ENCODE peak calls at places on chromosome 10, in seven cellular contexts. N, T, D, Y, F, H and Z are unnamed samples.

GRCh38 chr10:110457851-110458582 is 39.7 kb upstream of the DUSP5 start:
- DNase-seq in D (no peak), N (no peak), F (no peak), T (no peak), Y (no peak), H (no peak), Z (no peak)

GRCh38 chr10:117537904-117538524 is 4.5 kb upstream of the EMX2 start:
- DNase-seq in D (no peak), N (no peak), Y (peak), T (no peak), H (no peak), F (no peak), Z (no peak)

GRCh38 chr10:86650151-86650550 is 4.2 kb upstream of the OPN4 start:
- DNase-seq in D (no peak), H (no peak), T (no peak), Y (no peak), N (no peak), F (no peak), Z (no peak)

GRCh38 chr10:62880162-62880561 is 64.0 kb upstream of the EGR2 start:
- DNase-seq in Y (no peak), H (no peak), F (no peak), T (no peak), D (no peak), N (no peak), Z (no peak)

GRCh38 chr10:76113952-76114351 is 682.5 kb downstream of the LRMDA start:
- DNase-seq in H (peak), N (peak), F (no peak), T (no peak), Y (no peak), D (no peak), Z (no peak)

GRCh38 chr10:12656518-12657142 is 307.3 kb downstream of the CAMK1D start:
- DNase-seq in D (no peak), N (no peak), T (no peak), F (no peak), Y (no peak), H (peak), Z (no peak)

GRCh38 chr10:68080853-68081431 is 5.9 kb upstream of the HERC4 start:
- DNase-seq in N (no peak), Y (no peak), D (no peak), T (no peak), F (no peak), H (no peak), Z (no peak)

GRCh38 chr10:5466451-5466996 is 32.8 kb downstream of the CALML5 start:
- DNase-seq in H (peak), N (no peak), D (no peak), T (no peak), F (no peak), Y (peak), Z (no peak)

GRCh38 chr10:35824704-35825103 is 182.6 kb upstream of the FZD8 start:
- DNase-seq in D (no peak), Y (peak), N (no peak), T (no peak), H (no peak), F (no peak), Z (no peak)

GRCh38 chr10:86461963-86462804 is 59.4 kb downstream of the WAPL start:
- DNase-seq in Y (no peak), T (no peak), N (no peak), H (no peak), D (no peak), F (no peak), Z (no peak)

GRCh38 chr10:42973411-42973810 is 103.5 kb upstream of the RET start:
- DNase-seq in Y (no peak), F (peak), N (no peak), D (no peak), H (no peak), T (no peak), Z (no peak)

GRCh38 chr10:3139135-3139910 is 33.3 kb downstream of the PITRM1 start:
- DNase-seq in F (no peak), Y (no peak), N (no peak), T (no peak), D (no peak), H (no peak), Z (no peak)

GRCh38 chr10:45673074-45673628 is 579 bp upstream of the ZFAND4 start:
- DNase-seq in D (no peak), H (peak), F (no peak), T (no peak), N (no peak), Y (peak), Z (no peak)

GRCh38 chr10:99880071-99880835 is 97.8 kb downstream of the ABCC2 start:
- DNase-seq in F (no peak), H (no peak), T (no peak), Y (no peak), N (peak), D (no peak), Z (no peak)

GRCh38 chr10:130458509-130458908 is 322.3 kb downstream of the GLRX3 start:
- DNase-seq in D (no peak), N (no peak), T (no peak), Y (no peak), F (no peak), H (no peak), Z (no peak)

GRCh38 chr10:52216852-52217251 is 97.2 kb upstream of the DKK1 start:
- DNase-seq in H (peak), F (no peak), N (peak), D (no peak), Y (no peak), T (no peak), Z (no peak)

GRCh38 chr10:71255817-71256660 is 43.7 kb downstream of the UNC5B start:
- DNase-seq in F (no peak), H (peak), D (no peak), T (no peak), Y (peak), N (peak), Z (no peak)

GRCh38 chr10:78596556-78596955 is 472.2 kb upstream of the ZMIZ1 start:
- DNase-seq in F (no peak), H (no peak), N (no peak), Y (no peak), T (no peak), D (no peak), Z (no peak)

GRCh38 chr10:132918617-132919373 is 23.6 kb downstream of the CFAP46 start:
- DNase-seq in T (no peak), F (no peak), H (no peak), Y (no peak), N (no peak), D (no peak), Z (no peak)

GRCh38 chr10:74928742-74929191 is 102.4 kb downstream of the KAT6B start:
- DNase-seq in D (no peak), F (no peak), N (no peak), H (peak), Y (no peak), T (no peak), Z (no peak)

GRCh38 chr10:123087786-123088185 is 48.0 kb upstream of the HMX3 start:
- DNase-seq in F (no peak), T (no peak), N (no peak), D (no peak), Y (no peak), H (no peak), Z (no peak)

GRCh38 chr10:74290703-74291102 is 139.7 kb downstream of the ADK start:
- DNase-seq in Y (no peak), D (no peak), F (no peak), H (peak), N (no peak), T (no peak), Z (no peak)

GRCh38 chr10:132788831-132789219 is 2.9 kb upstream of the NKX6-2 start:
- DNase-seq in Y (no peak), N (peak), T (no peak), H (no peak), F (no peak), D (no peak), Z (no peak)

GRCh38 chr10:103852856-103853255 is 2.5 kb downstream of the SH3PXD2A start:
- DNase-seq in D (no peak), Y (no peak), N (no peak), T (no peak), H (no peak), F (no peak), Z (no peak)

GRCh38 chr10:69801094-69801433 is 642 bp upstream of the COL13A1 start:
- DNase-seq in T (no peak), D (no peak), N (peak), H (peak), F (peak), Y (peak), Z (peak)

GRCh38 chr10:118873080-118873737 is 118.4 kb upstream of the CACUL1 start:
- DNase-seq in F (no peak), H (peak), D (no peak), N (no peak), Y (no peak), T (no peak), Z (no peak)

GRCh38 chr10:110872984-110873569 is 1.3 kb downstream of the PDCD4 start:
- DNase-seq in N (no peak), F (no peak), Y (no peak), H (no peak), D (no peak), T (no peak), Z (no peak)